ENCODE peak calls at places on chromosomes 6 and 20, in eight cellular contexts. F is CD8-positive, alpha-beta T cell; Q is IMR-90; H is heart left ventricle; X is prostate gland; L is CD4-positive, CD25-positive, alpha-beta regulatory T cell; I is mesenchymal stem cell; P is left ventricle myocardium inferior. G is an unnamed sample. For H3K36me3, the result is how much of the 10 kb centered on the place peaks cover.

GRCh38 chr6:125640441-125641150 is 108.8 kb upstream of the HEY2 start:
- DNase-seq in L (no peak), F (no peak), H (no peak), I (no peak), Q (no peak), P (no peak), X (no peak), G (no peak)

GRCh38 chr6:112780498-112781096 is 433.5 kb downstream of the RFPL4B start:
- DNase-seq in P (peak), Q (peak), I (peak), X (peak), F (no peak), L (peak), H (peak), G (peak)

GRCh38 chr6:48775157-48775556 is 664.2 kb upstream of the PTCHD4 start:
- DNase-seq in Q (peak), P (no peak), I (no peak), H (no peak), X (no peak), L (no peak), F (no peak), G (no peak)

GRCh38 chr6:127489248-127489647 is 29.9 kb downstream of the MTCL3 start:
- DNase-seq in F (no peak), I (no peak), H (no peak), L (no peak), Q (no peak), P (no peak), X (no peak), G (no peak)

GRCh38 chr20:48008850-48009535 is 223.7 kb upstream of the SULF2 start:
- DNase-seq in Q (peak), P (no peak), I (no peak), X (no peak), L (no peak), H (no peak), F (no peak), G (no peak)

GRCh38 chr20:39885975-39886649 is 802.9 kb downstream of the MAFB start:
- DNase-seq in P (peak), I (peak), H (peak), L (peak), F (no peak), Q (peak), X (peak), G (peak)

GRCh38 chr20:12605751-12606150 is 403.0 kb upstream of the SPTLC3 start:
- DNase-seq in F (no peak), I (no peak), Q (no peak), X (no peak), L (no peak), H (no peak), P (no peak), G (no peak)

GRCh38 chr20:24838551-24839530 is 110.2 kb upstream of the CST7 start:
- DNase-seq in L (no peak), P (no peak), X (no peak), Q (peak), H (no peak), F (no peak), I (no peak), G (no peak)

GRCh38 chr20:25552977-25553376 is 32.4 kb downstream of the NINL start:
- DNase-seq in H (no peak), L (no peak), F (no peak), P (no peak), I (no peak), X (no peak), Q (no peak), G (no peak)

GRCh38 chr20:5065489-5066383 is 54.0 kb downstream of the PCNA start:
- DNase-seq in F (no peak), X (no peak), P (peak), L (no peak), I (peak), Q (peak), H (peak), G (peak)

GRCh38 chr20:51938557-51939324 is 136.4 kb upstream of the SALL4 start:
- DNase-seq in L (no peak), P (no peak), Q (peak), F (no peak), X (no peak), H (no peak), I (no peak), G (no peak)

GRCh38 chr6:138798028-138798427 is 2.1 kb downstream of the ECT2L start:
- DNase-seq in Q (no peak), H (no peak), X (no peak), F (no peak), L (no peak), P (no peak), I (no peak), G (no peak)

GRCh38 chr6:138800377-138801150 is 4.7 kb downstream of the ECT2L start:
- DNase-seq in I (no peak), H (no peak), Q (no peak), F (no peak), X (no peak), P (no peak), L (no peak), G (no peak)

DNA sequence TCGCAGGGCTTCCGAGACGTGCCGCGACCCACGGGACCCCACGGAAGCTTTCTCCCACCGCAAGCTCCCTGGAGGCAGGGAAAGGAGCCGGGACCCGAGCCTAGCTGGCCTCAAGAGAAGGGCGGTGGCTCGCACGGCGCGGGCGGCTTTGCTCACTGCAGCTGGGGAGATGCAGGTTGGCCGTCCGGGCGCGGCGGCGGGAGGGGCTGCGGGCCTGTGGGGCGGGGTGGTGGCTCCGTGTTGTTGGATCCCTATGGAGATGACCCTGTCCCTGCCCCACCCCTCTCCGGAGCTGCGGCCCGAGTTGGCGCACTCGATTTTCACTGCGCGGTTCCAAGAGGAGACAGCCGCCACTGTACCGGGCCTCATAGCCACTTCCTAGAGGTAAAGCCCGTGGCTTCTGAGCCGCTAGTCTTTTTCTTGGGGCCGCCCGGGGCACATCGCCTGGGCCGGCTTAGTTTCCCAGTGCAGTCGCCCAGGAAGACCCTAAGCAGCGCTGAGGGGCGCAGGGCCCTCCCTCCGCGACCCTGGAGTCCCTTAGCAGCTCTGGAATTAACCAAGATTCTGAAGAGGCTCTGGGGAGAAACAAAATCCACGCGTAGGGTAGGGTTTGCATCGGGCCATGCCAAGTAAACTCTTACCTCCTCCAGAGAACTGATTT is at the start of gene ECT2L:
- DNase-seq in I (peak), P (peak), F (no peak), H (peak), Q (no peak), X (peak), L (no peak), G (peak)
- H3K4me3 ChIP-seq in I (peak), P (peak), F (no peak), H (peak), Q (no peak), X (peak), L (no peak), G (peak)

GRCh38 chr20:32454164-32455145 is 96.3 kb downstream of the ASXL1 start:
- DNase-seq in Q (no peak), X (no peak), H (no peak), I (no peak), P (peak), F (no peak), L (no peak), G (no peak)

GRCh38 chr20:32451340-32451681 is 93.2 kb downstream of the ASXL1 start:
- DNase-seq in H (no peak), L (no peak), F (no peak), P (no peak), Q (no peak), X (no peak), I (no peak), G (no peak)

GRCh38 chr20:32453467-32454163 is 95.5 kb downstream of the ASXL1 start:
- DNase-seq in I (no peak), H (no peak), L (no peak), P (peak), Q (no peak), F (no peak), X (no peak), G (no peak)

GRCh38 chr20:32451682-32452461 is 93.7 kb downstream of the ASXL1 start:
- DNase-seq in F (no peak), P (peak), X (no peak), H (no peak), Q (no peak), L (no peak), I (no peak), G (no peak)

GRCh38 chr20:32452776-32453466 is 94.8 kb downstream of the ASXL1 start:
- DNase-seq in X (no peak), L (no peak), F (no peak), Q (no peak), I (no peak), P (no peak), H (peak), G (no peak)
- H3K36me3 ChIP-seq in X (under half), L (half or more), F (half or more), Q (half or more), I (half or more), P (under half), H (under half), G (under half)

GRCh38 chr20:37902504-37903313 is at the start of gene VSTM2L:
- DNase-seq in X (no peak), F (no peak), H (peak), L (no peak), I (peak), P (no peak), Q (peak), G (no peak)
- H3K4me3 ChIP-seq in X (peak), F (no peak), H (peak), L (no peak), I (peak), P (peak), Q (peak), G (peak)

DNA sequence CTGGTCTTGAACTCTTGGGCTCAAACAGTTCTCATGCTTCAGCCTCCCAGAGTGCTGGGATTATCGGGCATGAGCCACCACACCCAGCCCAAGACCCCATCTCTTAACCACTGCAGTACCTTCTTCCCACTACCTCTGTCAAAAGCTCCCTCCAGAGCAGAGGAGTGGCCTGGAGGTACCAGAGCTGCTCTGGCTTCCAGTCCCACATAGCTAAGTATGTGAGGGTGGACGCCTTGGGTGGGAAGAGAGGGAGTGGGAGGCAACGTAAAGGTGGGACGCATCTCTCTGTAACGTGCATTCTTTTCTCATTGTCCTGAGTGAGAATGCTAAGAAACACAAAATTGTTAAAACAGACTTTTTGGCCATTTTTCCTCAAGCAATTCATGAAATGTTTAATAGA is 24.5 kb downstream of the TM9SF4 start:
- DNase-seq in L (no peak), H (no peak), P (no peak), Q (no peak), X (no peak), I (no peak), F (no peak), G (no peak)
- H3K36me3 ChIP-seq in L (half or more), H (under half), P (half or more), Q (under half), X (under half), I (half or more), F (under half), G (under half)

GRCh38 chr20:21556398-21556797 is 42.5 kb upstream of the NKX2-2 start:
- DNase-seq in L (no peak), X (no peak), Q (no peak), F (no peak), P (no peak), H (no peak), I (no peak), G (no peak)

GRCh38 chr20:21554985-21555384 is 41.1 kb upstream of the NKX2-2 start:
- DNase-seq in P (no peak), H (no peak), I (no peak), F (no peak), Q (no peak), L (peak), X (no peak), G (no peak)

GRCh38 chr20:21555470-21556120 is 41.7 kb upstream of the NKX2-2 start:
- DNase-seq in X (no peak), I (no peak), Q (no peak), P (no peak), F (no peak), H (no peak), L (no peak), G (no peak)

GRCh38 chr20:21559305-21559704 is 45.4 kb upstream of the NKX2-2 start:
- DNase-seq in X (no peak), I (no peak), H (no peak), F (no peak), P (no peak), L (peak), Q (no peak), G (no peak)

DNA sequence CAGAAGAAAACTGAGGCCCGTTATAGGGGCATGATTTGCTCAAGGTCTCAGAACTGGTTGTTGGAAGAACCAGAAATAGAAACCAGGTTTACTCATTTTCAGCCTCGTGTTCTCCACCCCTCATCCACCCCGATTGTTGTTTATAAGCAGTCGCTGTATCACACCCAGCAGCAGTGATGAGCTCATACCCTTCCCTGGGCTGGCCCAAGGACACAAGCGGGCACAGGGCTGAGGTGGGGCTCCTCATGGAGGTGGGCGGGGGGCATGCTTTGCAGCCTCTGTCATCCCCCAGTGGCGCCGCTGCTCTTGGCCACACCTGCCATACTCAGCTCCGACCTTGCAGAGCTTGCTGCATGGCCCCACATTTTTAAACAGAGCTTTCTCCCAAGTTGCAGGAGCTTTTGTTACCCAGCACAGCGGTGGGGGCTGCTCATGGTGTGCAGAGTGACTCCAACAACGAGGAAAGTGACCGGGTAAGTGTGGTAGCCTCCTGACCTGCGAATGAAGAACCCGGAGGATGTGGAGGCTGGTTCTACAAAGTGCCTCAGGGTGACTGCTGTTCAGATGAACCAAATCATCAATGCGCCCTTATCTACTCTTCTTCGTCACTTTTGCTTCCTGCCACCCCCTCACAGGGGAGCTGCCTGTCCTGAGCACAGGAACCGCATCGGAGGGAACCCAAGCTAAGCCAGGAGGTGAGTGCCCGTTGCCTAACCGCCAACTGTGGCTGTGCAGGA is 43.5 kb upstream of the NKX2-2 start:
- DNase-seq in F (no peak), L (peak), Q (no peak), X (no peak), I (no peak), H (no peak), P (no peak), G (no peak)
- H3K4me3 ChIP-seq in F (no peak), L (peak), Q (no peak), X (no peak), I (no peak), H (no peak), P (no peak), G (no peak)

GRCh38 chr6:30600576-30600975 is 16.5 kb downstream of the PPP1R10 start:
- DNase-seq in Q (no peak), L (no peak), I (no peak), P (peak), H (no peak), F (no peak), X (no peak), G (no peak)
- H3K36me3 ChIP-seq in Q (half or more), L (under half), I (half or more), P (half or more), H (under half), F (half or more), X (under half), G (under half)

DNA sequence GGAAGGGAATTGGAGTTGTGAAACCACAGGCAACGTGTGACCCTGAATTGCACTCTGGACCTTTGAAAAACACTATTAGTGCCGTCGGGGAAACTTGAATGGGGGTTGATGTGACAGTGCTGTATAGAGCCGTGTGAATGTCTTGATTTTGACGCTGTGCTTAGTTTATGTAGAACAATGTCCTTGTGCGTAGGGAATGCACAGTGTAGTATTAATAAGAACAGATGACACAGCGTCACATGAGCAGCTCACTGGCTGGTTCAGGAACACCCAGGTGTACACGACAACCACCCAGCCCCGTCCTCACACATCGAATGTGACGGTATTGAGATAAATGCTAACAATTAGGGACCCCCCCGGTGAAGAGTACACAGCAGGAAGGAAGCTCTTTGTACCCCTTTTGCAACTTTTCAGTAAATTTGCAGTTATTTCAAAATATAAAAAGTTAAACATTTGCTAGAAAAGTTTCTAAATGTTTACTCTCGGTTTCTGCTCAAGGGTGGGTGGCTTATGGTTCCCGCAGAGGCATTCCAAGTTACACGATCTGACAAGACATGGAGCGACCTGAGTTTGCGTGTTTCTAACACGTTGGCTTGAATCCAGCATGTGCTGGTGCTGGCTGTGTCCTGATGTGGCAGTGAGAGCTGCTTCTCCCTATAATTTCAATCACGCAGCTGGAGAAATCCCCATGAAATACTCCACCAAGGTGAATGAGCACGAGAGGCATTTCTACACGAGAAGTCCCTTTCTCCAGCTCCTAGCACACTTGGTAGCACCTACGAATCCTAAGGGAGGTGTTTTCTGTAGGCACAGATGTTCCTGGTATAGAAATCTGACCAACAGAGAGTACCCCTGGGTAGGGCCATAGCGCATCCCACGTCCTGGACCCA is 208.0 kb upstream of the EXOC2 start:
- DNase-seq in P (no peak), X (no peak), I (no peak), L (no peak), F (no peak), Q (no peak), H (no peak), G (no peak)
- H3K4me3 ChIP-seq in P (no peak), X (no peak), I (no peak), L (no peak), F (no peak), Q (no peak), H (no peak), G (no peak)

GRCh38 chr20:21339499-21339898 is 36.4 kb downstream of the XRN2 start:
- DNase-seq in F (no peak), Q (peak), P (no peak), I (no peak), L (no peak), X (no peak), H (no peak), G (no peak)

GRCh38 chr20:21340991-21341722 is 38.0 kb downstream of the XRN2 start:
- DNase-seq in X (no peak), Q (no peak), P (no peak), H (no peak), I (no peak), L (no peak), F (no peak), G (no peak)

GRCh38 chr20:21338291-21338690 is 35.2 kb downstream of the XRN2 start:
- DNase-seq in I (no peak), L (no peak), X (no peak), H (no peak), F (no peak), P (no peak), Q (no peak), G (no peak)

GRCh38 chr20:21336455-21337151 is 33.5 kb downstream of the XRN2 start:
- DNase-seq in L (no peak), P (no peak), Q (no peak), I (no peak), X (no peak), F (no peak), H (no peak), G (no peak)
- H3K36me3 ChIP-seq in L (half or more), P (half or more), Q (under half), I (half or more), X (under half), F (under half), H (under half), G (under half)

DNA sequence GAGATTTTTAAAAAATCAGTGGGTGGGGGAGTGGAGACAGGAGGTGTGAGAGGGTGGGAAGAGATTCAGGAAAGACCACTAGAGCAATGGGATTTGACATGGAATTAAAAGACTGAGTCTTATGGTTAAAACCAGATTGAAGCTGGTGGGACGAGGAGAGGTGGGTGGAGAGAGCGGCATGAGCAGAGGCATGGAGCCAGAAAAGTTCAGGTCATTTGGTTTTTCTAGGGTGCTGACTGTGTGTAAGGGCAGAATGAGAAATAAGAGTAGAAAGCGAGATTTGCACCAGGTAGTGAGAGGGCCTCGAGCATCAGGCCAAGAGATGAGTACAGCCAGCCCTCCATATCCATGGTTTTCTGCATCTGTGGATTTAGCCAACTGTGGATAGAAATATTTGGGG is 121.3 kb downstream of the TCP11 start:
- DNase-seq in H (no peak), I (no peak), L (no peak), P (no peak), X (no peak), F (no peak), Q (no peak), G (no peak)
- H3K4me3 ChIP-seq in H (peak), I (no peak), L (no peak), P (peak), X (no peak), F (no peak), Q (no peak), G (no peak)